ENCODE peak calls at places on chromosomes 13 and 19, in four cellular contexts. One of them, this sample, is unnamed.
A peak's percentile ranks its signal among the peaks of the same experiment; 100 is the strongest.

GRCh38 chr13:20672772-20673171 is 30.7 kb upstream of the IL17D start:
- DNase-seq in stomach: no peak
- DNase-seq in tibial nerve: no peak
- DNase-seq in A549: no peak
- DNase-seq in this sample: no peak

GRCh38 chr19:3285647-3286176 is 61.3 kb downstream of the CELF5 start:
- DNase-seq in tibial nerve: no peak
- DNase-seq in stomach: no peak
- DNase-seq in A549: no peak
- DNase-seq in this sample: no peak

GRCh38 chr13:43284162-43284561 is 260.8 kb downstream of the DNAJC15 start:
- DNase-seq in tibial nerve: no peak
- DNase-seq in stomach: no peak
- DNase-seq in A549: no peak
- DNase-seq in this sample: no peak

GRCh38 chr19:53034948-53035675 is 9.4 kb upstream of the ERVV-2 start:
- DNase-seq in tibial nerve: no peak
- DNase-seq in A549: no peak
- DNase-seq in stomach: no peak
- DNase-seq in this sample: no peak

GRCh38 chr13:70173236-70173959 is 65.1 kb upstream of the KLHL1 start:
- DNase-seq in A549: no peak
- DNase-seq in stomach: no peak
- DNase-seq in tibial nerve: no peak
- DNase-seq in this sample: no peak

GRCh38 chr19:35471946-35472345 is 18.3 kb downstream of the KRTDAP start:
- DNase-seq in A549: no peak
- DNase-seq in stomach: no peak
- DNase-seq in tibial nerve: no peak
- DNase-seq in this sample: no peak

GRCh38 chr13:76693086-76693485 is 193.1 kb downstream of the KCTD12 start:
- DNase-seq in A549: no peak
- DNase-seq in stomach: no peak
- DNase-seq in tibial nerve: no peak
- DNase-seq in this sample: no peak

GRCh38 chr19:48319647-48320537 is 5.5 kb upstream of the EMP3 start:
- DNase-seq in tibial nerve: peak; percentile 92
- DNase-seq in A549: peak; percentile 88
- DNase-seq in stomach: peak; percentile 91
- DNase-seq in this sample: peak; percentile 77

GRCh38 chr19:16417660-16418596 is 53.8 kb downstream of the EPS15L1 start:
- DNase-seq in A549: peak; percentile 48
- DNase-seq in tibial nerve: peak; percentile 76
- DNase-seq in stomach: peak; percentile 75
- DNase-seq in this sample: peak; percentile 49

GRCh38 chr13:24284876-24285275 is 24.5 kb upstream of the C1QTNF9 start:
- DNase-seq in stomach: no peak
- DNase-seq in A549: no peak
- DNase-seq in tibial nerve: no peak
- DNase-seq in this sample: no peak

GRCh38 chr19:35114656-35115537 is 726 bp upstream of the FXYD3 start:
- DNase-seq in tibial nerve: peak; percentile 93
- DNase-seq in stomach: peak; percentile 80
- DNase-seq in A549: peak; percentile 74
- DNase-seq in this sample: peak; percentile 84

GRCh38 chr13:77981191-77981925 is 62.7 kb upstream of the EDNRB start:
- DNase-seq in stomach: no peak
- DNase-seq in A549: no peak
- DNase-seq in tibial nerve: no peak
- DNase-seq in this sample: no peak

GRCh38 chr19:33290956-33291622 is 11.2 kb downstream of the CEBPA start:
- DNase-seq in A549: peak; percentile 65
- DNase-seq in stomach: no peak
- DNase-seq in tibial nerve: no peak
- DNase-seq in this sample: no peak

GRCh38 chr13:107459430-107459829 is 755.9 kb downstream of the LIG4 start:
- DNase-seq in tibial nerve: no peak
- DNase-seq in stomach: no peak
- DNase-seq in A549: no peak
- DNase-seq in this sample: no peak

GRCh38 chr13:37648604-37649003 is 50.0 kb upstream of the POSTN start:
- DNase-seq in tibial nerve: no peak
- DNase-seq in stomach: no peak
- DNase-seq in A549: no peak
- DNase-seq in this sample: no peak

GRCh38 chr13:98442391-98443230 is 134.3 kb downstream of the STK24 start:
- DNase-seq in stomach: no peak
- DNase-seq in A549: no peak
- DNase-seq in tibial nerve: no peak
- DNase-seq in this sample: no peak

GRCh38 chr13:32150794-32151193 is 119.2 kb downstream of the FRY start:
- DNase-seq in A549: no peak
- DNase-seq in tibial nerve: peak; percentile 45
- DNase-seq in stomach: no peak
- DNase-seq in this sample: no peak

GRCh38 chr19:8262431-8262830 is 45.7 kb downstream of the CD320 start:
- DNase-seq in A549: no peak
- DNase-seq in tibial nerve: no peak
- DNase-seq in stomach: peak; percentile 9
- DNase-seq in this sample: no peak

GRCh38 chr19:55677572-55678028 is 2.6 kb downstream of the EPN1 start:
- DNase-seq in stomach: peak; percentile 67
- DNase-seq in A549: no peak
- DNase-seq in tibial nerve: no peak
- DNase-seq in this sample: no peak

GRCh38 chr13:22915442-22916082 is 265.2 kb upstream of the SGCG start:
- DNase-seq in tibial nerve: no peak
- DNase-seq in A549: peak; percentile 53
- DNase-seq in stomach: peak; percentile 40
- DNase-seq in this sample: peak; percentile 32

GRCh38 chr19:38862321-38863059 is 12.7 kb upstream of the HNRNPL start:
- DNase-seq in tibial nerve: peak; percentile 60
- DNase-seq in stomach: no peak
- DNase-seq in A549: peak; percentile 79
- DNase-seq in this sample: peak; percentile 96

GRCh38 chr19:47093841-47094240 is 19.7 kb downstream of the ZC3H4 start:
- DNase-seq in tibial nerve: no peak
- DNase-seq in A549: no peak
- DNase-seq in stomach: no peak
- DNase-seq in this sample: no peak

GRCh38 chr19:7386308-7386707 is 37.6 kb downstream of the ARHGEF18 start:
- DNase-seq in A549: peak; percentile 45
- DNase-seq in tibial nerve: no peak
- DNase-seq in stomach: no peak
- DNase-seq in this sample: no peak

GRCh38 chr19:42286349-42287016 is 15.4 kb upstream of the PRR19 start:
- DNase-seq in stomach: peak; percentile 70
- DNase-seq in A549: no peak
- DNase-seq in tibial nerve: no peak
- DNase-seq in this sample: no peak

GRCh38 chr19:4985551-4985991 is 16.7 kb downstream of the KDM4B start:
- DNase-seq in tibial nerve: no peak
- DNase-seq in A549: no peak
- DNase-seq in stomach: no peak
- DNase-seq in this sample: no peak

GRCh38 chr13:30364876-30365275 is 57.4 kb upstream of the UBE2L5 start:
- DNase-seq in A549: no peak
- DNase-seq in stomach: no peak
- DNase-seq in tibial nerve: no peak
- DNase-seq in this sample: no peak

GRCh38 chr13:78020861-78021260 is 102.2 kb upstream of the EDNRB start:
- DNase-seq in A549: no peak
- DNase-seq in stomach: no peak
- DNase-seq in tibial nerve: no peak
- DNase-seq in this sample: no peak

GRCh38 chr19:2032296-2032941 is 16.9 kb upstream of the BTBD2 start:
- DNase-seq in A549: peak; percentile 88
- DNase-seq in stomach: peak; percentile 98
- DNase-seq in tibial nerve: peak; percentile 95
- DNase-seq in this sample: peak; percentile 98

GRCh38 chr13:95553614-95554385 is 1.3 kb downstream of the CLDN10 start:
- DNase-seq in A549: no peak
- DNase-seq in tibial nerve: no peak
- DNase-seq in stomach: no peak
- DNase-seq in this sample: no peak

GRCh38 chr19:1453525-1454371 is 3.8 kb downstream of the APC2 start:
- DNase-seq in stomach: no peak
- DNase-seq in A549: peak; percentile 64
- DNase-seq in tibial nerve: peak; percentile 20
- DNase-seq in this sample: no peak

GRCh38 chr13:24362435-24362951 is 53.1 kb downstream of the C1QTNF9 start:
- DNase-seq in A549: no peak
- DNase-seq in tibial nerve: no peak
- DNase-seq in stomach: no peak
- DNase-seq in this sample: no peak

GRCh38 chr13:24004142-24004541 is 106.8 kb upstream of the C1QTNF9B start:
- DNase-seq in A549: no peak
- DNase-seq in stomach: no peak
- DNase-seq in tibial nerve: no peak
- DNase-seq in this sample: no peak

GRCh38 chr19:13154911-13155471 is 4.8 kb downstream of the IER2 start:
- DNase-seq in stomach: peak; percentile 92
- DNase-seq in tibial nerve: peak; percentile 43
- DNase-seq in A549: no peak
- DNase-seq in this sample: peak; percentile 91

GRCh38 chr19:51702103-51702753 is 9.1 kb downstream of the SPACA6 start:
- DNase-seq in tibial nerve: peak; percentile 88
- DNase-seq in stomach: peak; percentile 92
- DNase-seq in A549: peak; percentile 71
- DNase-seq in this sample: peak; percentile 85

GRCh38 chr13:50071399-50071798 is 56.2 kb downstream of the KCNRG start:
- DNase-seq in tibial nerve: no peak
- DNase-seq in A549: no peak
- DNase-seq in stomach: no peak
- DNase-seq in this sample: no peak

GRCh38 chr19:43789029-43789428 is 8.3 kb upstream of the KCNN4 start:
- DNase-seq in A549: peak; percentile 42
- DNase-seq in tibial nerve: no peak
- DNase-seq in stomach: no peak
- DNase-seq in this sample: no peak

GRCh38 chr19:45876411-45877197 is 9.3 kb downstream of the IRF2BP1 start:
- DNase-seq in stomach: peak; percentile 82
- DNase-seq in tibial nerve: peak; percentile 14
- DNase-seq in A549: no peak
- DNase-seq in this sample: peak; percentile 52

DNA sequence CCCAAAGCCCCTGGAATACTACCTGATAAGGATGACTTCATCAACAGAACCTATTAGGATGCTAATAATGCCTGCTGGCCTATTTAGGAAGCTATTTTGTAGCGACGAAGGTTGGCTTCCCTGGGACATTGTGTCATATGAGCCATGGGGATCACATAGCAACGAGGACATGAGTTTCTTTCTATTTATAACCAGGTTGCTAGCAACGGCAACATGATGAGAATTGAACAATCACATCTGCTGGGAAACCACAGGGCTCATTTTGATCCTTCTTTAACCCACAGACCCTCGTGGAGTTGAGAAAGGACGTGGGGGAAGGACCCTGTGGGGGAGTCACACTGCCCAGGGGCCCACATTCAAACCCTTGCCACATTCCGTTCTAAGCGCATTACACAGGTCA is 172.2 kb downstream of the COL4A1 start:
- DNase-seq in stomach: no peak
- DNase-seq in A549: no peak
- DNase-seq in tibial nerve: no peak
- DNase-seq in this sample: no peak
- H3K4me1 ChIP-seq in stomach: peaks cover 23% of the 10 kb centered on the region
- H3K4me1 ChIP-seq in A549: peaks cover 7% of the 10 kb centered on the region
- H3K4me1 ChIP-seq in tibial nerve: peaks cover 22% of the 10 kb centered on the region
- H3K4me1 ChIP-seq in this sample: no peaks in the 10 kb centered on the region

GRCh38 chr19:10277795-10278583 is 7.1 kb downstream of the ICAM1 start:
- DNase-seq in stomach: no peak
- DNase-seq in tibial nerve: no peak
- DNase-seq in A549: no peak
- DNase-seq in this sample: no peak
- TF ChIP-seq POLR2A in stomach: no peak
- TF ChIP-seq POLR2A in tibial nerve: no peak
- TF ChIP-seq POLR2A in A549: no peak
- TF ChIP-seq POLR2A in this sample: no peak

DNA sequence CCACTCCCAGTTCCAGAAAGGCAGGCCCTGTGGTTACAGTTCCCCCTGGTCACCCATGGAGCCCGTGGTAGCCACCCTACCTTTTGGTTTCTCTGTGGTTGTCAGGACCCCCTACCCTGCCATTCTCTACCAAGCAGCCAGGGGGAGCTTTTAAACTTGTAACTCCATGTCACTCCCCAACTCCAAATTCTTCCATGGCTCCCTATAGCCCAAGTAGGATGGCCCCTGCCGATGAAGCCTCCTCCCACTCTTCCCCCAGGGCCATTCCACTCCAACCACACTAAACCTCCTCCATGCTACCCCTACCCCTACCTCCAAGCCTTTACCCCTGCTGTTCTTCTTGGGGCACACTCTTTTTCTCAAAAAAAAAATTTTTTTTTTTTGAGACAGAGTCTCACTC is 2.2 kb downstream of the S1PR2 start:
- DNase-seq in stomach: no peak
- DNase-seq in tibial nerve: peak; percentile 31
- DNase-seq in A549: peak; percentile 53
- DNase-seq in this sample: no peak
- H3K4me1 ChIP-seq in stomach: peaks cover 45% of the 10 kb centered on the region
- H3K4me1 ChIP-seq in tibial nerve: peaks cover 70% of the 10 kb centered on the region
- H3K4me1 ChIP-seq in A549: peaks cover 5% of the 10 kb centered on the region
- H3K4me1 ChIP-seq in this sample: peaks cover 3% of the 10 kb centered on the region

GRCh38 chr19:21585491-21585890 is 80.1 kb downstream of the ZNF429 start:
- DNase-seq in tibial nerve: no peak
- DNase-seq in A549: no peak
- DNase-seq in stomach: peak; percentile 39
- DNase-seq in this sample: no peak
- TF ChIP-seq POLR2A in tibial nerve: no peak
- TF ChIP-seq POLR2A in A549: no peak
- TF ChIP-seq POLR2A in stomach: no peak
- TF ChIP-seq POLR2A in this sample: no peak

DNA sequence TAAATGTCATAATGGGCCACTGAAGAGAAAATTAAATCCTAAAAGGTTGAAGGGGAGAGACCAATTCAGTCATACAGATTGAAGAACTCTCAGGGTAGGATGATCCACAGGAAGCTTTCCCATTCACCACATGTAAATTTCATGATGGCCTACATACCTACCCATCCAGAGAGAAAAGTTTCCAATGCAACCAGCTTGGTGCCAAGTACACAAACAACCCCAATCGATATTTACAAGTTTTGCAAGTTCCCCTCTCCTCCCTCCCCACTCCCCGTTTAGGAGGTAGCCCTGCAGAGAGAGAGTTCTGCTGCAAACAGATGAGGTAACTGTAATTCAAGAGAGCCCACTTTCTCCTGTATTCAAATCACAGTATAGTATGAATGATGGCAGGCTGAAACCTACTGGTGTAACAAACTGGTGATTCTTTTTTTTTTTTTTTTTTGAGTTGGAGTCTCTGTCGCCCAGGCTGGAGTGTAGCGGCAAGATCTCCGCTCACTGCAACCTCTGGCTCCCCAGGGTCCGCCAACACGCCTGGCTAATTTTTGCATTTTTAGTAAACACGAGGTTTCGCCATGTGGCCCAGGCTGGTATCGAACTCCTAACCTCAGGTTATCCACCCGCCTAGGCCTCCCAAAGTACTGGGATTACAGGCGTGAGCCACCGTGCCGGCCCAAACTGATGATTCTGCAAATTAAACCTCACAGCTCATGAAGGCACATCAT is 14.4 kb downstream of the FOXO1 start:
- DNase-seq in tibial nerve: no peak
- DNase-seq in A549: no peak
- DNase-seq in stomach: no peak
- DNase-seq in this sample: no peak
- H3K4me1 ChIP-seq in tibial nerve: peaks cover 91% of the 10 kb centered on the region
- H3K4me1 ChIP-seq in A549: peaks cover 6% of the 10 kb centered on the region
- H3K4me1 ChIP-seq in stomach: peaks cover 88% of the 10 kb centered on the region
- H3K4me1 ChIP-seq in this sample: peaks cover 4% of the 10 kb centered on the region

This sample was measured in prostate gland.